ENCODE peak calls at places on chromosomes 3 and 15, in seven cellular contexts. T is myocyte, P is mucosa of descending colon, Y is right atrium auricular region, G is substantia nigra, S is GM12864, Q is breast epithelium. K is an unnamed sample.

GRCh38 chr3:130539005-130539404 is 22.0 kb downstream of the COL6A6 start:
- DNase-seq in G (peak), S (no peak), P (no peak), Y (no peak), T (peak), Q (no peak), K (no peak)

GRCh38 chr3:86828751-86829150 is 162.2 kb downstream of the VGLL3 start:
- DNase-seq in T (peak), S (no peak), Q (no peak), P (no peak), Y (no peak), G (no peak), K (no peak)

GRCh38 chr3:195153121-195153520 is 117.8 kb downstream of the XXYLT1 start:
- DNase-seq in S (no peak), G (peak), Y (no peak), Q (no peak), T (no peak), P (no peak), K (no peak)

GRCh38 chr3:189588061-189588817 is 43.0 kb upstream of the TP63 start:
- DNase-seq in T (peak), Y (no peak), Q (no peak), G (no peak), P (no peak), S (no peak), K (no peak)

GRCh38 chr3:196240424-196240823 is 24.1 kb downstream of the SLC51A start:
- DNase-seq in T (no peak), Q (no peak), Y (no peak), G (no peak), P (no peak), S (no peak), K (no peak)

GRCh38 chr3:47009225-47010049 is 30.0 kb downstream of the NBEAL2 start:
- DNase-seq in S (no peak), G (peak), Y (peak), P (peak), T (peak), Q (peak), K (peak)

GRCh38 chr3:57917611-57918010 is 90.6 kb upstream of the FLNB start:
- DNase-seq in T (peak), Q (no peak), P (no peak), Y (no peak), G (no peak), S (no peak), K (no peak)

GRCh38 chr3:159487304-159487703 is 501.3 kb upstream of the IL12A start:
- DNase-seq in S (no peak), T (no peak), G (no peak), Y (no peak), Q (no peak), P (no peak), K (no peak)

GRCh38 chr15:95684693-95685115 is 645.8 kb upstream of the NR2F2 start:
- DNase-seq in S (no peak), P (no peak), Q (no peak), T (peak), Y (no peak), G (no peak), K (no peak)

GRCh38 chr15:25682349-25682748 is 180.8 kb downstream of the ATP10A start:
- DNase-seq in G (no peak), Q (no peak), S (no peak), Y (no peak), P (no peak), T (peak), K (peak)

GRCh38 chr3:135895106-135895733 is 70.3 kb upstream of the PPP2R3A start:
- DNase-seq in P (no peak), Y (no peak), Q (peak), S (peak), T (peak), G (peak), K (peak)

GRCh38 chr3:155743616-155744015 is 1.3 kb downstream of the PLCH1 start:
- DNase-seq in Q (no peak), S (no peak), T (no peak), P (no peak), Y (no peak), G (no peak), K (no peak)

GRCh38 chr3:193796089-193796488 is 203.1 kb downstream of the OPA1 start:
- DNase-seq in G (no peak), Y (no peak), S (no peak), P (no peak), Q (no peak), T (no peak), K (no peak)

GRCh38 chr15:69668049-69668705 is 215.6 kb downstream of the RPLP1 start:
- DNase-seq in G (no peak), Y (no peak), T (peak), P (no peak), S (no peak), Q (no peak), K (no peak)

GRCh38 chr15:94610069-94610863 is 378.9 kb downstream of the MCTP2 start:
- DNase-seq in P (no peak), Q (no peak), Y (no peak), G (no peak), S (no peak), T (no peak), K (no peak)

GRCh38 chr3:78086150-78086549 is 1046.3 kb downstream of the ROBO2 start:
- DNase-seq in S (no peak), Y (no peak), G (no peak), P (no peak), Q (no peak), T (no peak), K (no peak)

GRCh38 chr15:51288143-51289065 is 50.0 kb downstream of the CYP19A1 start:
- DNase-seq in Y (no peak), S (no peak), T (peak), P (peak), Q (no peak), G (no peak), K (no peak)

GRCh38 chr3:47542614-47543173 is 29.2 kb upstream of the ELP6 start:
- DNase-seq in S (no peak), Y (no peak), P (peak), Q (no peak), G (peak), T (peak), K (peak)

GRCh38 chr3:48598323-48599076 is 3.4 kb upstream of the COL7A1 start:
- DNase-seq in Q (peak), T (peak), S (no peak), G (no peak), Y (peak), P (no peak), K (no peak)

GRCh38 chr15:29312387-29312786 is 42.8 kb upstream of the NSMCE3 start:
- DNase-seq in P (no peak), S (no peak), G (no peak), T (no peak), Q (no peak), Y (no peak), K (no peak)

GRCh38 chr3:147816770-147817169 is 407.6 kb downstream of the ZIC1 start:
- DNase-seq in S (no peak), T (peak), P (peak), Y (no peak), Q (no peak), G (no peak), K (no peak)

GRCh38 chr3:172717493-172718088 is 6.7 kb upstream of the NCEH1 start:
- DNase-seq in Q (no peak), S (no peak), P (no peak), T (no peak), Y (no peak), G (no peak), K (no peak)

GRCh38 chr15:85503151-85503797 is 122.9 kb downstream of the AKAP13 start:
- DNase-seq in S (no peak), G (no peak), T (no peak), P (no peak), Q (no peak), Y (no peak), K (no peak)

GRCh38 chr3:101454629-101455028 is 58.4 kb downstream of the SENP7 start:
- DNase-seq in S (no peak), G (no peak), T (no peak), P (no peak), Q (no peak), Y (no peak), K (no peak)

GRCh38 chr3:55271549-55271948 is 215.6 kb downstream of the WNT5A start:
- DNase-seq in T (no peak), Q (no peak), Y (no peak), P (no peak), G (no peak), S (no peak), K (no peak)

GRCh38 chr15:60898896-60899295 is 330.2 kb downstream of the RORA start:
- DNase-seq in Y (no peak), S (no peak), G (no peak), T (no peak), P (no peak), Q (no peak), K (no peak)

GRCh38 chr3:45593708-45594601 is 596 bp upstream of the LIMD1 start:
- DNase-seq in Q (no peak), Y (peak), P (peak), T (peak), G (peak), S (no peak), K (no peak)